ENCODE peak calls at places on chromosomes 3 and 15, in five cellular contexts. B is mesothelial cell of epicardium; K is CD8-positive, alpha-beta memory T cell; J is germinal center; N is fibroblast of the aortic adventitia. O is an unnamed sample.

GRCh38 chr15:31327674-31328424 is 1.2 kb downstream of the KLF13 start:
- DNase-seq in B (peak; percentile 56), J (peak; percentile 60), K (peak; percentile 88), N (peak; percentile 39), O (peak; percentile 75)

GRCh38 chr3:66744986-66745385 is 244.2 kb upstream of the LRIG1 start:
- DNase-seq in N (no peak), B (no peak), K (no peak), J (no peak), O (no peak)

GRCh38 chr3:174776636-174777035 is 82.5 kb upstream of the NAALADL2 start:
- DNase-seq in K (no peak), B (no peak), N (peak; percentile 8), J (no peak), O (no peak)

GRCh38 chr15:84023636-84024035 is 211.9 kb upstream of the GOLGA6L4 start:
- DNase-seq in J (peak; percentile 31), B (no peak), N (peak; percentile 56), K (no peak), O (peak; percentile 31)

GRCh38 chr3:194571491-194571941 is 61.7 kb downstream of the TMEM44 start:
- DNase-seq in B (no peak), J (no peak), N (peak; percentile 51), K (no peak), O (no peak)

GRCh38 chr15:62795171-62795570 is 247.4 kb upstream of the TPM1 start:
- DNase-seq in B (no peak), J (no peak), N (no peak), K (no peak), O (peak; percentile 48)

GRCh38 chr3:64440498-64440897 is 215.2 kb upstream of the PRICKLE2 start:
- DNase-seq in N (peak; percentile 92), J (no peak), B (no peak), K (no peak), O (no peak)

GRCh38 chr15:31458591-31458990 is 132.0 kb downstream of the KLF13 start:
- DNase-seq in B (no peak), J (no peak), N (no peak), K (no peak), O (no peak)

GRCh38 chr3:171251842-171252241 is 208.4 kb downstream of the TNIK start:
- DNase-seq in B (no peak), J (no peak), N (no peak), K (peak; percentile 13), O (no peak)

O was measured in GM13977.